ENCODE peak calls at places on chromosomes 12 and 14, in four cellular contexts. L is WTC11, Q is K562, R is HepG2. A is an unnamed sample.

GRCh38 chr12:39581592-39581991 is 38.0 kb downstream of the ABCD2 start:
- DNase-seq in L (no peak), Q (no peak), R (no peak), A (no peak)

GRCh38 chr12:10153271-10154144 is 18.4 kb downstream of the OLR1 start:
- DNase-seq in L (peak; percentile 73), Q (peak; percentile 32), R (peak; percentile 16), A (peak; percentile 79)

GRCh38 chr14:44963775-44964380 is 1.9 kb downstream of the TOGARAM1 start:
- DNase-seq in L (no peak), Q (no peak), R (peak; percentile 41), A (no peak)

GRCh38 chr12:114875323-114875722 is 191.3 kb upstream of the TBX3 start:
- DNase-seq in L (no peak), Q (no peak), R (peak; percentile 36), A (no peak)

GRCh38 chr14:67566908-67567307 is 33.2 kb downstream of the PIGH start:
- DNase-seq in L (no peak), Q (no peak), R (no peak), A (no peak)

GRCh38 chr14:96160913-96161310 is 43.7 kb upstream of the BDKRB2 start:
- DNase-seq in L (no peak), Q (no peak), R (no peak), A (no peak)

GRCh38 chr14:34175574-34175973 is 224.7 kb upstream of the EGLN3 start:
- DNase-seq in L (no peak), Q (no peak), R (no peak), A (no peak)

GRCh38 chr14:105123981-105124836 is 44.4 kb downstream of the JAG2 start:
- DNase-seq in L (no peak), Q (peak; percentile 2), R (no peak), A (no peak)

GRCh38 chr12:130357241-130357640 is 19.6 kb downstream of the PIWIL1 start:
- DNase-seq in L (no peak), Q (no peak), R (no peak), A (no peak)

GRCh38 chr12:67650528-67651379 is 2.2 kb downstream of the DYRK2 start:
- DNase-seq in L (no peak), Q (no peak), R (no peak), A (peak; percentile 12)

GRCh38 chr12:55818140-55818728 is 393 bp downstream of the ORMDL2 start:
- DNase-seq in L (no peak), Q (peak; percentile 76), R (no peak), A (peak; percentile 58)

GRCh38 chr12:50232771-50233209 is 50.5 kb downstream of the LIMA1 start:
- DNase-seq in L (no peak), Q (no peak), R (no peak), A (no peak)

GRCh38 chr12:26295001-26295400 is 99.6 kb downstream of the SSPN start:
- DNase-seq in L (no peak), Q (no peak), R (no peak), A (no peak)

GRCh38 chr14:34322940-34323418 is 139.1 kb downstream of the SPTSSA start:
- DNase-seq in L (peak; percentile 70), Q (peak; percentile 52), R (peak; percentile 87), A (peak; percentile 76)

GRCh38 chr14:44529026-44529425 is 21.9 kb upstream of the FSCB start:
- DNase-seq in L (no peak), Q (no peak), R (no peak), A (no peak)

GRCh38 chr12:90954921-90955320 is at the start of gene CCER1:
- DNase-seq in L (no peak), Q (no peak), R (no peak), A (no peak)

GRCh38 chr12:29561736-29562135 is 64.2 kb upstream of the OVCH1 start:
- DNase-seq in L (no peak), Q (no peak), R (no peak), A (no peak)

GRCh38 chr12:102479099-102479887 is 1.1 kb downstream of the IGF1 start:
- DNase-seq in L (no peak), Q (no peak), R (no peak), A (peak; percentile 10)

GRCh38 chr12:52951126-52951525 is 2.2 kb downstream of the KRT18 start:
- DNase-seq in L (no peak), Q (no peak), R (no peak), A (no peak)

DNA sequence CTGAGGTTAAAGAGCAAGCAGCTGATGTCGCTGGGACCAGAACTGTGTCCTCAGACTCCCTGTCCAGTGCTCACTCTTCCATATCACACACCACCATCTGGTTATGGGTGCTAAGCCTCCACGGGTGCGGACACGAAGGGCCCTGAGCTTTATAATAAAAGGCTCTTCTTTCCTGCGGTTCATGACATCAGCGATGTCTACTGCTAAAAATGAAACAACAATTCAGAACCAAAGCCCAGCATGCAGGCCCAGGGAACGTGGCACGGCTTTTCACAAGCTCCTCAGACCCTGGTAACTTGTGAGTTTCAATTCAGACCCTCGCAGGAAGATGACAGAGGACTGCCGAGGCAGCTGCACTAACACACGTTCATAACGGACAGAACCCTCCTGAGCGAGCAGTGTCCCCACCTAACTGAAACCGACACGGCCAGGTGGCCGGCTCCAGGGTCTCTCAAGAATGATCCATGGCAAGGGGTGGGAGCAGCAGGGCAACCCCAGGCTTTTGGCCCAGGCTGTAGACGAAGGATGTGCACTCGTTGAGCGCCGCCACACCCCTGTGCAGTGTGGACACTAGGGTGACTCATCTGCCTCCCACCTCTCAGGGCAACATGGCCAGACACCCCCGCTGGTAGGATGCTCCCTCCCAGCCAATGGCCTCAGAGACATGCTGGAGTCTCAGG is 180.3 kb downstream of the CALM1 start:
- DNase-seq in L (no peak), Q (peak; percentile 75), R (no peak), A (no peak)
- TF ChIP-seq ELF4 in L (no peak), Q (no peak), R (no peak), A (no peak)

GRCh38 chr14:75252254-75252837 is 26.3 kb upstream of the FOS start:
- DNase-seq in L (no peak), Q (no peak), R (no peak), A (no peak)
- TF ChIP-seq ELF4 in L (no peak), Q (no peak), R (no peak), A (no peak)

GRCh38 chr12:2877959-2878732 is 1.1 kb downstream of the RHNO1 start:
- DNase-seq in L (no peak), Q (no peak), R (no peak), A (no peak)
- TF ChIP-seq ELF4 in L (no peak), Q (no peak), R (no peak), A (no peak)

GRCh38 chr12:75329918-75330826 is at the start of gene CAPS2:
- DNase-seq in L (peak; percentile 84), Q (peak; percentile 72), R (peak; percentile 66), A (peak; percentile 79)
- TF ChIP-seq ELF4 in L (no peak), Q (no peak), R (no peak), A (no peak)